ENCODE peak calls at places on chromosomes 4 and X, in seven cellular contexts. I, F, P, S, K, A and Z are unnamed samples.

GRCh38 chr4:123547167-123547817 is 150.7 kb downstream of the SPRY1 start:
- DNase-seq in P (peak; percentile 93), I (peak; percentile 64), K (no peak), S (no peak), F (no peak), A (no peak), Z (no peak)

GRCh38 chrX:107374831-107375230 is 74.6 kb upstream of the FRMPD3 start:
- DNase-seq in S (no peak), P (no peak), K (no peak), I (no peak), F (no peak), A (no peak), Z (no peak)

GRCh38 chrX:132023896-132024386 is 839 bp downstream of the STK26 start:
- DNase-seq in K (no peak), I (no peak), P (no peak), F (no peak), S (peak; percentile 19), A (peak; percentile 74), Z (no peak)

GRCh38 chrX:2447484-2447883 is 53.3 kb downstream of the DHRSX start:
- DNase-seq in F (no peak), I (no peak), S (no peak), P (no peak), A (no peak), K (no peak), Z (no peak)

GRCh38 chr4:125434136-125434535 is 119.4 kb downstream of the FAT4 start:
- DNase-seq in P (no peak), F (peak; percentile 8), S (no peak), A (no peak), I (no peak), K (no peak), Z (no peak)

GRCh38 chr4:38173935-38174334 is 213.7 kb downstream of the PTTG2 start:
- DNase-seq in K (no peak), I (no peak), A (no peak), P (no peak), S (no peak), F (no peak), Z (no peak)

GRCh38 chrX:155768036-155768769 is 112.9 kb upstream of the VAMP7 start:
- DNase-seq in S (no peak), I (no peak), P (no peak), K (no peak), A (peak; percentile 58), F (peak; percentile 35), Z (no peak)

GRCh38 chrX:69988955-69989394 is 60.8 kb downstream of the AWAT2 start:
- DNase-seq in A (no peak), I (no peak), F (no peak), P (no peak), K (no peak), S (no peak), Z (no peak)

GRCh38 chrX:42531431-42531830 is 246.5 kb downstream of the PPP1R2C start:
- DNase-seq in S (no peak), F (no peak), I (no peak), K (no peak), A (no peak), P (no peak), Z (no peak)

GRCh38 chr4:56757821-56758400 is 63.6 kb downstream of the SPINK2 start:
- DNase-seq in A (peak; percentile 79), S (peak; percentile 18), P (peak; percentile 95), F (peak; percentile 94), I (peak; percentile 54), K (peak; percentile 83), Z (peak; percentile 22)

GRCh38 chr4:43776371-43776770 is 672.2 kb downstream of the KCTD8 start:
- DNase-seq in P (no peak), S (no peak), F (peak; percentile 1), K (no peak), A (no peak), I (no peak), Z (no peak)

GRCh38 chr4:111556141-111556781 is 589.0 kb upstream of the FAM241A start:
- DNase-seq in F (peak; percentile 65), K (no peak), A (no peak), I (no peak), P (no peak), S (no peak), Z (no peak)

GRCh38 chrX:129759576-129760061 is 20.1 kb upstream of the SASH3 start:
- DNase-seq in F (peak; percentile 83), P (peak; percentile 52), K (no peak), I (no peak), A (no peak), S (no peak), Z (no peak)

GRCh38 chr4:48653217-48654014 is 126.7 kb downstream of the FRYL start:
- DNase-seq in F (peak; percentile 79), I (no peak), K (peak; percentile 73), A (no peak), P (peak; percentile 66), S (no peak), Z (peak; percentile 57)

GRCh38 chrX:110412971-110413726 is 54.5 kb downstream of the RTL9 start:
- DNase-seq in S (peak; percentile 64), K (peak; percentile 77), F (peak; percentile 65), I (peak; percentile 62), A (peak; percentile 87), P (peak; percentile 93), Z (peak; percentile 74)

GRCh38 chr4:87510747-87511146 is 18.4 kb downstream of the SPARCL1 start:
- DNase-seq in F (no peak), A (no peak), S (no peak), K (no peak), P (no peak), I (no peak), Z (no peak)
- H3K4me1 ChIP-seq in F (peaks cover 5% of the 10 kb centered on the region), A (peaks cover 2% of the 10 kb centered on the region), S (no peaks in the 10 kb centered on the region), K (peaks cover 59% of the 10 kb centered on the region), P (no peaks in the 10 kb centered on the region), I (no peaks in the 10 kb centered on the region), Z (peaks cover 19% of the 10 kb centered on the region)

DNA sequence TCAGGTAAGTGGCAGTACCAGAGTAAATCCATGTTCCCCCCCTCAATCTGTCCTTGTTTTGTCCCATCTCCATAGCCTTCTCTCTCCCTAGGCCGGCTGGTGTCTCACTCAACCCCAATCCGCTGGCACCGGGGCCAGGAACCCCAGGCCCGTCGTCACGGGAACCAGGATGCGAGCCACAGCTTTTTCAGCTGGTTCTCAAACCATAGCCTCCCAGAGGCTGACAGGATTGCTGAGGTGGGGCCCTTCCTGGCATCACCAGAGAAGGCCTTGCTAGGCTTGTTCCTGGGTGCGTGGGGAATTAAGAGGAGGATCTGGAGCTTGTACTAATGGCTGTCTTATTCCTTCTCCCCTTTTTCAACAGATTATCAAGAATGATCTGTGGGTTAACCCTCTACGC is 2.7 kb downstream of the TSPYL2 start:
- DNase-seq in K (no peak), A (no peak), F (no peak), S (no peak), I (no peak), P (no peak), Z (no peak)
- H3K4me3 ChIP-seq in K (no peak overlapping the region), A (no peak overlapping the region), F (no peak overlapping the region), S (peak overlapping the region; percentile 63), I (peak overlapping the region; percentile 85), P (no peak overlapping the region), Z (no peak overlapping the region)

DNA sequence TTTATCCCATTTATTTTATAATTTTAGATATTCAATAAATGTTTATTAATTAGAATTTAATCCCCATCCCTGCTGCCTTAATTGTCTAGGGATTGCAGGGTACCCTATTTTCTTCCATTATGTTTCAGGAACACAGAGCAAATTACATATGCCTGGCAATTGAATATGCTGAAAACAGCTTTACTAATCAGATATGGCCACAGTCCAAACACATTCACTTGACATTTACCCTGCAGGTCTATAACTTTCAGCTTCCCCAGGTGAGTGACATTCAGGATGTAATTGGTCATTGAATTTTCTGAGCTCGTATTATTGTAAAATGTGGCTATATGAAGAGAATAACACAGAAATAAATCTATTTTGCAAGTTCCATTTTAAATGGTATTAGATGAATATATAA is 218.7 kb upstream of the NDST4 start:
- DNase-seq in K (no peak), S (no peak), P (no peak), A (no peak), F (no peak), I (no peak), Z (no peak)
- H3K9me3 ChIP-seq in K (no peaks in the 10 kb centered on the region), S (no peaks in the 10 kb centered on the region), P (no peaks in the 10 kb centered on the region), A (no peaks in the 10 kb centered on the region), F (no peaks in the 10 kb centered on the region), I (no peaks in the 10 kb centered on the region), Z (no peaks in the 10 kb centered on the region)

GRCh38 chrX:72274526-72274925 is 2.5 kb downstream of the RPS4X start:
- DNase-seq in P (no peak), K (no peak), S (no peak), F (no peak), I (no peak), A (no peak), Z (no peak)

GRCh38 chrX:72271812-72272211 is 5.2 kb downstream of the RPS4X start:
- DNase-seq in A (no peak), P (no peak), F (no peak), K (no peak), S (no peak), I (no peak), Z (no peak)

GRCh38 chrX:72273718-72274117 is 3.3 kb downstream of the RPS4X start:
- DNase-seq in S (no peak), A (no peak), K (no peak), F (no peak), P (no peak), I (no peak), Z (no peak)

GRCh38 chrX:72271091-72271490 is 6.0 kb downstream of the RPS4X start:
- DNase-seq in F (no peak), I (no peak), K (no peak), S (no peak), P (no peak), A (no peak), Z (no peak)

DNA sequence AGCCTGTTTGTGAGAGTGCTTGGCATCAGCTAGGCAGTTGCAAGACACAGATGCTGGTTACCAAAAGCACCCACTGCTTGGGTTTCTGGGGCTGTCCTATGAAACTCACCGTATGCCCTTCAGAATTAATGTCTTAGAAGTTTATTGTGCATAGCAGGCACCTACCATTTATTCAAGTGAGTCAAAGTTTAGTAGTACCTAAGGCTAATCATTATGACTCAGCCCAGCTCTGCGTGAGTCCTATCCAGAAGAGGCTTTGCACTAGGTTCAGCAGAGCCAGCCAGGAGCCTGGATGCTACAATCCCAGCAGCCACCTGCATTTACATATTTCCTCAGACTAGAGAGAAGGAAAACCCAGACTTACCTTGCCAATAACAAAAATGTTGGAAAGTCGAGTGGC is 4.2 kb downstream of the RPS4X start:
- DNase-seq in F (peak; percentile 76), K (no peak), P (no peak), S (no peak), A (no peak), I (no peak), Z (no peak)
- H3K4me1 ChIP-seq in F (peaks cover 32% of the 10 kb centered on the region), K (peaks cover 8% of the 10 kb centered on the region), P (no peaks in the 10 kb centered on the region), S (no peaks in the 10 kb centered on the region), A (peaks cover 1% of the 10 kb centered on the region), I (peaks cover 7% of the 10 kb centered on the region), Z (no peaks in the 10 kb centered on the region)

DNA sequence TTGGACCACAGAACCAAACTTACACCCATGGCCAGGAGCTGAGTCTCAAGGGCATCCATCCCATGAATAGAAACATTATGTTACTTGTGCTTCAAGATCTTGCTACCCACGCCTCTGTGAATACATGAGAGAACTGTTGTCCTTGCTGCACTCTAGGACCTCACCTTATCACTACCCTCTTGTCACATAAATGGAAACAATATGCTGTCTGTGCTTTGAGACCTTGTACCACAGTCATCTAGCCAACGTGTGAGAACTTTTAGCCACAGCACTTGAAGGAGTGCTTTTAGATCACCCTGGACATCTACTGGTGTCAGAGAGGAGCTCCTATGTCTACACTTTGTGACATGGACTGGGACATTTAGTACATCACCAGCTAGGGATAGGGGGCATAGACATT is 30.7 kb upstream of the HUWE1 start:
- DNase-seq in S (no peak), A (no peak), K (no peak), F (no peak), P (no peak), I (no peak), Z (no peak)
- H3K4me3 ChIP-seq in S (no peak overlapping the region), A (no peak overlapping the region), K (no peak overlapping the region), F (no peak overlapping the region), P (no peak overlapping the region), I (no peak overlapping the region), Z (no peak overlapping the region)